ENCODE peak calls at places on chromosomes 12 and 14, in seven cellular contexts. One of them, this sample, is unnamed.

GRCh38 chr14:106185837-106186233 is 659.5 kb downstream of the TMEM121 start:
- DNase-seq in GM23248: no peak
- DNase-seq in DND-41: peak; percentile 92
- DNase-seq in cardiac muscle cell: no peak
- DNase-seq in fibroblast of lung: no peak
- DNase-seq in tibial artery: no peak
- DNase-seq in tibial nerve: no peak
- DNase-seq in this sample: peak; percentile 33

GRCh38 chr12:38392584-38393144 is 76.1 kb downstream of the ALG10B start:
- DNase-seq in DND-41: no peak
- DNase-seq in GM23248: peak; percentile 44
- DNase-seq in tibial artery: no peak
- DNase-seq in cardiac muscle cell: peak; percentile 18
- DNase-seq in fibroblast of lung: no peak
- DNase-seq in tibial nerve: no peak
- DNase-seq in this sample: no peak

GRCh38 chr14:28152453-28153044 is 614.0 kb upstream of the FOXG1 start:
- DNase-seq in cardiac muscle cell: no peak
- DNase-seq in tibial artery: no peak
- DNase-seq in fibroblast of lung: no peak
- DNase-seq in tibial nerve: no peak
- DNase-seq in DND-41: no peak
- DNase-seq in GM23248: no peak
- DNase-seq in this sample: no peak

GRCh38 chr12:64618953-64619590 is 8.8 kb downstream of the RASSF3 start:
- DNase-seq in DND-41: no peak
- DNase-seq in tibial nerve: no peak
- DNase-seq in fibroblast of lung: peak; percentile 37
- DNase-seq in tibial artery: no peak
- DNase-seq in cardiac muscle cell: peak; percentile 83
- DNase-seq in GM23248: peak; percentile 66
- DNase-seq in this sample: no peak

GRCh38 chr12:49108958-49109404 is 1.7 kb downstream of the LMBR1L start:
- DNase-seq in cardiac muscle cell: peak; percentile 76
- DNase-seq in DND-41: no peak
- DNase-seq in tibial nerve: peak; percentile 49
- DNase-seq in GM23248: peak; percentile 77
- DNase-seq in fibroblast of lung: peak; percentile 12
- DNase-seq in tibial artery: peak; percentile 72
- DNase-seq in this sample: peak; percentile 92

GRCh38 chr12:8947737-8948136 is 1.7 kb downstream of the M6PR start:
- DNase-seq in tibial nerve: no peak
- DNase-seq in GM23248: peak; percentile 4
- DNase-seq in cardiac muscle cell: no peak
- DNase-seq in fibroblast of lung: no peak
- DNase-seq in DND-41: no peak
- DNase-seq in tibial artery: no peak
- DNase-seq in this sample: no peak

GRCh38 chr14:50762001-50762930 is 68.7 kb downstream of the NIN start:
- DNase-seq in fibroblast of lung: peak; percentile 92
- DNase-seq in tibial artery: no peak
- DNase-seq in DND-41: no peak
- DNase-seq in tibial nerve: no peak
- DNase-seq in GM23248: peak; percentile 95
- DNase-seq in cardiac muscle cell: peak; percentile 18
- DNase-seq in this sample: no peak

GRCh38 chr14:68685419-68686211 is 107.3 kb downstream of the ZFP36L1 start:
- DNase-seq in DND-41: peak; percentile 43
- DNase-seq in tibial nerve: no peak
- DNase-seq in cardiac muscle cell: peak; percentile 61
- DNase-seq in tibial artery: no peak
- DNase-seq in fibroblast of lung: peak; percentile 94
- DNase-seq in GM23248: peak; percentile 76
- DNase-seq in this sample: peak; percentile 65

GRCh38 chr14:53519137-53519536 is 366.0 kb upstream of the DDHD1 start:
- DNase-seq in tibial artery: no peak
- DNase-seq in GM23248: peak; percentile 71
- DNase-seq in tibial nerve: no peak
- DNase-seq in DND-41: no peak
- DNase-seq in fibroblast of lung: peak; percentile 63
- DNase-seq in cardiac muscle cell: no peak
- DNase-seq in this sample: no peak

GRCh38 chr12:120109570-120110267 is 6.8 kb downstream of the RAB35 start:
- DNase-seq in DND-41: no peak
- DNase-seq in cardiac muscle cell: no peak
- DNase-seq in tibial nerve: no peak
- DNase-seq in tibial artery: no peak
- DNase-seq in GM23248: no peak
- DNase-seq in fibroblast of lung: peak; percentile 19
- DNase-seq in this sample: no peak

GRCh38 chr14:105889666-105890473 is 363.5 kb downstream of the TMEM121 start:
- DNase-seq in tibial nerve: peak; percentile 9
- DNase-seq in tibial artery: peak; percentile 15
- DNase-seq in fibroblast of lung: no peak
- DNase-seq in DND-41: no peak
- DNase-seq in cardiac muscle cell: no peak
- DNase-seq in GM23248: no peak
- DNase-seq in this sample: no peak

GRCh38 chr12:28550757-28551381 is 360.6 kb downstream of the CCDC91 start:
- DNase-seq in cardiac muscle cell: peak; percentile 53
- DNase-seq in tibial nerve: no peak
- DNase-seq in fibroblast of lung: peak; percentile 84
- DNase-seq in GM23248: peak; percentile 85
- DNase-seq in tibial artery: no peak
- DNase-seq in DND-41: no peak
- DNase-seq in this sample: peak; percentile 10

GRCh38 chr14:55097894-55098560 is 31.0 kb upstream of the LGALS3 start:
- DNase-seq in tibial nerve: no peak
- DNase-seq in cardiac muscle cell: no peak
- DNase-seq in fibroblast of lung: peak; percentile 27
- DNase-seq in GM23248: peak; percentile 21
- DNase-seq in DND-41: no peak
- DNase-seq in tibial artery: peak; percentile 65
- DNase-seq in this sample: peak; percentile 63

GRCh38 chr12:42584539-42585174 is 4.9 kb downstream of the PRICKLE1 start:
- DNase-seq in tibial nerve: no peak
- DNase-seq in GM23248: peak; percentile 17
- DNase-seq in fibroblast of lung: peak; percentile 47
- DNase-seq in tibial artery: no peak
- DNase-seq in cardiac muscle cell: peak; percentile 35
- DNase-seq in DND-41: no peak
- DNase-seq in this sample: no peak

GRCh38 chr14:101469382-101470251 is 91.7 kb upstream of the DIO3 start:
- DNase-seq in GM23248: no peak
- DNase-seq in tibial artery: no peak
- DNase-seq in DND-41: no peak
- DNase-seq in fibroblast of lung: no peak
- DNase-seq in tibial nerve: no peak
- DNase-seq in cardiac muscle cell: no peak
- DNase-seq in this sample: no peak

DNA sequence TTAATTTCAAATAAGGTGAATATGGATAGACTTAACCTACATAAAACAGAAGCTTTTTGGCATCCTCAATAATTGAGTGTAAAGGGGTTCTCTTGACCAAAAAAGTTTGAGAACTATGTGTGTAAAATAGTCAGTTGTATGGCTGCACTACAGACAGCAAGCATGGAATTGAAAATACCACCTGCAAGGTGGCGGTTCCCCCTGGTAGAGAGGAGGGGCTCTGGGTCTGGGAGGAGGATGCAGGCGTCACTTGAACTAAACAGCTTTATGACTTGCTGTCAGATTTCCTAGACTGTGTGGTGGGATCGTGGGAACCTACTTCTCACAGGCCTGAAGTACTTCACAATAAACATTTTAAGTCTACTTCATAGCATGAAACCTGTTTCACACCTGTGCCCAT is 6.3 kb downstream of the EVL start:
- DNase-seq in tibial nerve: no peak
- DNase-seq in cardiac muscle cell: no peak
- DNase-seq in DND-41: peak; percentile 85
- DNase-seq in GM23248: no peak
- DNase-seq in tibial artery: no peak
- DNase-seq in fibroblast of lung: no peak
- DNase-seq in this sample: no peak
- H3K4me3 ChIP-seq in tibial nerve: no peak overlapping the region
- H3K4me3 ChIP-seq in cardiac muscle cell: no peak overlapping the region
- H3K4me3 ChIP-seq in DND-41: no peak overlapping the region
- H3K4me3 ChIP-seq in GM23248: no peak overlapping the region
- H3K4me3 ChIP-seq in tibial artery: no peak overlapping the region
- H3K4me3 ChIP-seq in fibroblast of lung: no peak overlapping the region
- H3K4me3 ChIP-seq in this sample: no peak overlapping the region

DNA sequence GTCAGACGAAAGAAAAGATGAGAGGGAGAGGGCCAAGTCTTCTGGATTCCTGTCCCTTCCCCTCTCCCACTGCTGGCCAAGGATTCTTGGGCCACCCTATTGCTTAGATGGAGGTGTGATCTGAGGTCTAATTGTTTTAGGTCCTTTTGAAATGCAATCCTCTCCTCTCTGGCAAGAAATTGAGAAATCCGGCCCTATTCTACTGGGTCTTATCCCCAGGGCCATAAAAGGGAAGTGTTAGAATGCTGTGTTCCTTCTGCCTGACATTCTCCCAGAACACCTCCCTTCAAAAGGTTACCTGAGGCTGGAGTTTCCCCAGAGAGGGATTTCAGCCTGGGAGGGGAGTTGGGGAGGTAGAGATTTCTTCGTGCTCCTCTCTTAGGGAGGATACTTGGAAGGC is 4.4 kb downstream of the WNT5B start:
- DNase-seq in tibial artery: no peak
- DNase-seq in tibial nerve: no peak
- DNase-seq in GM23248: no peak
- DNase-seq in fibroblast of lung: no peak
- DNase-seq in cardiac muscle cell: no peak
- DNase-seq in DND-41: no peak
- DNase-seq in this sample: no peak
- H3K9me3 ChIP-seq in tibial artery: no peaks in the 10 kb centered on the region
- H3K9me3 ChIP-seq in tibial nerve: no peaks in the 10 kb centered on the region
- H3K9me3 ChIP-seq in GM23248: no peaks in the 10 kb centered on the region
- H3K9me3 ChIP-seq in fibroblast of lung: no peaks in the 10 kb centered on the region
- H3K9me3 ChIP-seq in cardiac muscle cell: no peaks in the 10 kb centered on the region
- H3K9me3 ChIP-seq in DND-41: no peaks in the 10 kb centered on the region
- H3K9me3 ChIP-seq in this sample: no peaks in the 10 kb centered on the region

GRCh38 chr14:24437020-24437735 is 5.4 kb downstream of the SDR39U1 start:
- DNase-seq in fibroblast of lung: no peak
- DNase-seq in GM23248: no peak
- DNase-seq in tibial nerve: no peak
- DNase-seq in tibial artery: no peak
- DNase-seq in cardiac muscle cell: no peak
- DNase-seq in DND-41: peak; percentile 69
- DNase-seq in this sample: no peak

GRCh38 chr14:24434676-24435075 is 4.9 kb downstream of the KHNYN start:
- DNase-seq in cardiac muscle cell: no peak
- DNase-seq in fibroblast of lung: no peak
- DNase-seq in DND-41: no peak
- DNase-seq in tibial artery: no peak
- DNase-seq in tibial nerve: no peak
- DNase-seq in GM23248: no peak
- DNase-seq in this sample: no peak

GRCh38 chr14:24436355-24437019 is 6.1 kb downstream of the SDR39U1 start:
- DNase-seq in cardiac muscle cell: peak; percentile 84
- DNase-seq in fibroblast of lung: peak; percentile 61
- DNase-seq in tibial artery: no peak
- DNase-seq in tibial nerve: no peak
- DNase-seq in GM23248: peak; percentile 90
- DNase-seq in DND-41: peak; percentile 53
- DNase-seq in this sample: peak; percentile 72

GRCh38 chr14:24435998-24436354 is 6.2 kb downstream of the KHNYN start:
- DNase-seq in GM23248: no peak
- DNase-seq in tibial artery: no peak
- DNase-seq in tibial nerve: no peak
- DNase-seq in cardiac muscle cell: no peak
- DNase-seq in DND-41: no peak
- DNase-seq in fibroblast of lung: no peak
- DNase-seq in this sample: no peak

DNA sequence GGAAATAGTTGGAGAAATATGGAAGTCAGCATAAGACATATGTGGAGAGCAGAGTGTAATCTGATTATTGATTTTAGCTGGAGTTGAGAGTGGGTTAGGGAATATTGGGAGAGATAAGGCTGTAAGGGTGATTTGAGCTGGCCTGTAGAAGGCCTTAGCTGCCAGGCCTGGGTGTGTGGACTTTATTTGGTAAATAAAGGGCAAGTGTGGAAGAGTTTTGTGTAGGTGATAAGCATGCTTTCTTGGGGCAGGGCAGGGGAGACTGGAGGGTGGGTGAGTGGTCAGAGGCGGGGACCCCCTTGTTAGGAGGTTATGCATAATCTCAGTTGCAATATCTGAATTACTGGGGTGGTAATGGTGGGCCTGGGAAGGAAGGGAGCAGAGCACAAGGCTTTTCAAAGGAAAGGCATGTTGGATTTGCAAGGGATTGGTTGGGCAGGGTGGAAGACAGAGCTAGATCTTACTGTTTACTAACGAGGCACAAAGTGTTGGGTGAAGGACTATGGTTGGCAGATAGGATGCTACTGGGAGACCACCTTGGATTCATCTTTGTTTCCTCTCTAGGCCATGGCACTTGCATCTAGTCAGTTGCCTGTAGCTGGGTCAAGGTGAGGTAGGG is 5.5 kb downstream of the KHNYN start:
- DNase-seq in fibroblast of lung: no peak
- DNase-seq in DND-41: no peak
- DNase-seq in tibial artery: no peak
- DNase-seq in tibial nerve: no peak
- DNase-seq in GM23248: no peak
- DNase-seq in cardiac muscle cell: no peak
- DNase-seq in this sample: no peak
- H3K4me1 ChIP-seq in fibroblast of lung: peaks cover 11% of the 10 kb centered on the region
- H3K4me1 ChIP-seq in DND-41: peaks cover 48% of the 10 kb centered on the region
- H3K4me1 ChIP-seq in tibial artery: no peaks in the 10 kb centered on the region
- H3K4me1 ChIP-seq in tibial nerve: no peaks in the 10 kb centered on the region
- H3K4me1 ChIP-seq in GM23248: peaks cover 28% of the 10 kb centered on the region
- H3K4me1 ChIP-seq in cardiac muscle cell: peaks cover 6% of the 10 kb centered on the region
- H3K4me1 ChIP-seq in this sample: peaks cover 3% of the 10 kb centered on the region

GRCh38 chr12:30927210-30927576 is 645 bp downstream of the TSPAN11 start:
- DNase-seq in fibroblast of lung: no peak
- DNase-seq in tibial artery: no peak
- DNase-seq in GM23248: peak; percentile 8
- DNase-seq in DND-41: no peak
- DNase-seq in cardiac muscle cell: no peak
- DNase-seq in tibial nerve: no peak
- DNase-seq in this sample: no peak
- H3K4me3 ChIP-seq in fibroblast of lung: no peak overlapping the region
- H3K4me3 ChIP-seq in tibial artery: no peak overlapping the region
- H3K4me3 ChIP-seq in GM23248: no peak overlapping the region
- H3K4me3 ChIP-seq in DND-41: no peak overlapping the region
- H3K4me3 ChIP-seq in cardiac muscle cell: no peak overlapping the region
- H3K4me3 ChIP-seq in tibial nerve: peak overlapping the region; percentile 59
- H3K4me3 ChIP-seq in this sample: no peak overlapping the region

GRCh38 chr12:34210183-34210582 is 187.9 kb downstream of the ALG10 start:
- DNase-seq in tibial nerve: no peak
- DNase-seq in DND-41: no peak
- DNase-seq in tibial artery: no peak
- DNase-seq in fibroblast of lung: no peak
- DNase-seq in GM23248: no peak
- DNase-seq in cardiac muscle cell: no peak
- DNase-seq in this sample: no peak
- H3K9me3 ChIP-seq in tibial nerve: peaks cover 5% of the 10 kb centered on the region
- H3K9me3 ChIP-seq in DND-41: peaks cover 17% of the 10 kb centered on the region
- H3K9me3 ChIP-seq in tibial artery: no peaks in the 10 kb centered on the region
- H3K9me3 ChIP-seq in fibroblast of lung: no peaks in the 10 kb centered on the region
- H3K9me3 ChIP-seq in GM23248: no peaks in the 10 kb centered on the region
- H3K9me3 ChIP-seq in cardiac muscle cell: no peaks in the 10 kb centered on the region
- H3K9me3 ChIP-seq in this sample: no peaks in the 10 kb centered on the region

GRCh38 chr14:29925736-29926135 is 1.9 kb downstream of the PRKD1 start:
- DNase-seq in tibial nerve: no peak
- DNase-seq in tibial artery: no peak
- DNase-seq in cardiac muscle cell: peak; percentile 45
- DNase-seq in DND-41: no peak
- DNase-seq in fibroblast of lung: peak; percentile 61
- DNase-seq in GM23248: peak; percentile 51
- DNase-seq in this sample: no peak
- H3K4me1 ChIP-seq in tibial nerve: peaks cover 7% of the 10 kb centered on the region
- H3K4me1 ChIP-seq in tibial artery: peaks cover 3% of the 10 kb centered on the region
- H3K4me1 ChIP-seq in cardiac muscle cell: peaks cover 20% of the 10 kb centered on the region
- H3K4me1 ChIP-seq in DND-41: no peaks in the 10 kb centered on the region
- H3K4me1 ChIP-seq in fibroblast of lung: peaks cover 7% of the 10 kb centered on the region
- H3K4me1 ChIP-seq in GM23248: peaks cover 50% of the 10 kb centered on the region
- H3K4me1 ChIP-seq in this sample: no peaks in the 10 kb centered on the region